ENCODE peak calls at places on chromosomes 4 and X, in eight cellular contexts. T is SJSA1; N is endothelial cell of umbilical vein; P is tibial nerve; S is effector memory CD4-positive, alpha-beta T cell; X is prostate gland; Y is esophagus squamous epithelium; F is tibial artery. V is an unnamed sample.

GRCh38 chr4:151688003-151688784 is 72.6 kb downstream of the GATB start:
- DNase-seq in T (no peak), N (peak), P (no peak), S (no peak), X (no peak), Y (no peak), F (no peak), V (no peak)

GRCh38 chrX:38879631-38880220 is 78.5 kb downstream of the MID1IP1 start:
- DNase-seq in T (no peak), N (no peak), P (no peak), S (no peak), X (peak), Y (no peak), F (no peak), V (peak)

GRCh38 chrX:41561045-41561444 is 113.9 kb downstream of the NYX start:
- DNase-seq in T (peak), N (peak), P (no peak), S (no peak), X (no peak), Y (no peak), F (no peak), V (no peak)

GRCh38 chr4:4433941-4434340 is 47.0 kb downstream of the NSG1 start:
- DNase-seq in T (no peak), N (no peak), P (no peak), S (no peak), X (no peak), Y (no peak), F (no peak), V (peak)

GRCh38 chrX:137051978-137052640 is 18.3 kb upstream of the GPR101 start:
- DNase-seq in T (peak), N (peak), P (no peak), S (peak), X (peak), Y (no peak), F (peak), V (peak)

GRCh38 chr4:171834640-171835039 is 21.4 kb downstream of the GALNTL6 start:
- DNase-seq in T (no peak), N (no peak), P (no peak), S (no peak), X (no peak), Y (no peak), F (no peak), V (no peak)

GRCh38 chr4:1520145-1520661 is 114.0 kb upstream of the NKX1-1 start:
- DNase-seq in T (no peak), N (no peak), P (no peak), S (no peak), X (no peak), Y (no peak), F (no peak), V (no peak)

GRCh38 chr4:5460106-5460801 is 248.1 kb downstream of the EVC2 start:
- DNase-seq in T (peak), N (peak), P (no peak), S (no peak), X (no peak), Y (no peak), F (peak), V (peak)

GRCh38 chr4:40367451-40367850 is 32.3 kb downstream of the CHRNA9 start:
- DNase-seq in T (no peak), N (no peak), P (no peak), S (no peak), X (no peak), Y (no peak), F (no peak), V (no peak)

GRCh38 chrX:48306175-48306574 is 50.3 kb downstream of the SSX3 start:
- DNase-seq in T (no peak), N (no peak), P (no peak), S (no peak), X (no peak), Y (no peak), F (no peak), V (no peak)

GRCh38 chr4:117783716-117784115 is 250.6 kb upstream of the NDST3 start:
- DNase-seq in T (peak), N (peak), P (no peak), S (no peak), X (no peak), Y (no peak), F (no peak), V (no peak)

GRCh38 chr4:125169192-125169591 is 145.6 kb upstream of the FAT4 start:
- DNase-seq in T (no peak), N (no peak), P (no peak), S (no peak), X (no peak), Y (no peak), F (no peak), V (no peak)

GRCh38 chr4:139392797-139393196 is 61.1 kb upstream of the RAB33B start:
- DNase-seq in T (no peak), N (no peak), P (no peak), S (no peak), X (no peak), Y (no peak), F (no peak), V (no peak)

GRCh38 chrX:427812-428725 is 41.4 kb upstream of the PPP2R3B start:
- DNase-seq in T (no peak), N (no peak), P (no peak), S (no peak), X (no peak), Y (no peak), F (no peak), V (no peak)

GRCh38 chr4:26815686-26816085 is 45.0 kb upstream of the STIM2 start:
- DNase-seq in T (no peak), N (no peak), P (no peak), S (no peak), X (no peak), Y (no peak), F (no peak), V (no peak)

GRCh38 chr4:152073738-152074137 is 312.9 kb upstream of the GATB start:
- DNase-seq in T (no peak), N (no peak), P (no peak), S (no peak), X (no peak), Y (no peak), F (no peak), V (peak)

GRCh38 chr4:85741921-85742591 is 267.1 kb downstream of the ARHGAP24 start:
- DNase-seq in T (peak), N (no peak), P (no peak), S (no peak), X (no peak), Y (no peak), F (no peak), V (peak)

GRCh38 chr4:128793859-128794667 is 15.4 kb upstream of the JADE1 start:
- DNase-seq in T (no peak), N (no peak), P (no peak), S (no peak), X (no peak), Y (no peak), F (no peak), V (no peak)

GRCh38 chr4:167020410-167020809 is 213.9 kb downstream of the SPOCK3 start:
- DNase-seq in T (no peak), N (peak), P (no peak), S (no peak), X (no peak), Y (no peak), F (no peak), V (no peak)

GRCh38 chr4:156656911-156657310 is 314.7 kb downstream of the PDGFC start:
- DNase-seq in T (no peak), N (no peak), P (no peak), S (no peak), X (no peak), Y (no peak), F (no peak), V (no peak)

GRCh38 chr4:24774452-24774851 is 20.9 kb upstream of the SOD3 start:
- DNase-seq in T (no peak), N (no peak), P (no peak), S (no peak), X (no peak), Y (no peak), F (no peak), V (no peak)

GRCh38 chrX:154412468-154412867 is 1.1 kb downstream of the TAFAZZIN start:
- DNase-seq in T (no peak), N (no peak), P (no peak), S (no peak), X (no peak), Y (no peak), F (no peak), V (peak)

GRCh38 chrX:42248226-42248625 is 324.9 kb upstream of the CASK start:
- DNase-seq in T (no peak), N (no peak), P (no peak), S (no peak), X (no peak), Y (no peak), F (no peak), V (no peak)

GRCh38 chrX:147494365-147494764 is 417.4 kb upstream of the FMR1 start:
- DNase-seq in T (no peak), N (no peak), P (no peak), S (no peak), X (no peak), Y (no peak), F (no peak), V (no peak)

GRCh38 chr4:151407466-151408379 is 1.3 kb upstream of the FHIP1A start:
- DNase-seq in T (no peak), N (no peak), P (no peak), S (peak), X (peak), Y (peak), F (no peak), V (no peak)

GRCh38 chrX:39850630-39851152 is 247.1 kb downstream of the BCOR start:
- DNase-seq in T (peak), N (no peak), P (no peak), S (no peak), X (no peak), Y (no peak), F (no peak), V (no peak)

GRCh38 chr4:140153419-140153743 is 603 bp downstream of the MAML3 start:
- DNase-seq in T (no peak), N (no peak), P (no peak), S (no peak), X (no peak), Y (no peak), F (no peak), V (no peak)

GRCh38 chrX:20265221-20265725 is 1.4 kb downstream of the RPS6KA3 start:
- DNase-seq in T (peak), N (peak), P (peak), S (peak), X (peak), Y (no peak), F (peak), V (peak)

GRCh38 chrX:103817502-103817901 is 14.6 kb downstream of the RAB9B start:
- DNase-seq in T (no peak), N (peak), P (no peak), S (no peak), X (peak), Y (no peak), F (no peak), V (no peak)

GRCh38 chrX:4373777-4374176 is 660.3 kb upstream of the PRKX start:
- DNase-seq in T (no peak), N (no peak), P (no peak), S (no peak), X (no peak), Y (no peak), F (no peak), V (no peak)

GRCh38 chr4:116702949-116703348 is 382.4 kb downstream of the TRAM1L1 start:
- DNase-seq in T (no peak), N (peak), P (no peak), S (no peak), X (no peak), Y (no peak), F (no peak), V (no peak)

GRCh38 chr4:153933851-153934688 is 145.2 kb upstream of the SFRP2 start:
- DNase-seq in T (no peak), N (no peak), P (no peak), S (no peak), X (no peak), Y (no peak), F (no peak), V (no peak)

GRCh38 chr4:153931804-153932203 is 142.9 kb upstream of the SFRP2 start:
- DNase-seq in T (no peak), N (no peak), P (no peak), S (no peak), X (no peak), Y (no peak), F (no peak), V (no peak)

GRCh38 chr4:153937289-153937688 is 148.4 kb upstream of the SFRP2 start:
- DNase-seq in T (no peak), N (no peak), P (no peak), S (no peak), X (no peak), Y (no peak), F (no peak), V (no peak)

GRCh38 chr4:153936121-153936520 is 147.2 kb upstream of the SFRP2 start:
- DNase-seq in T (no peak), N (no peak), P (no peak), S (no peak), X (no peak), Y (no peak), F (no peak), V (no peak)

GRCh38 chr4:153934689-153935017 is 145.8 kb upstream of the SFRP2 start:
- DNase-seq in T (no peak), N (no peak), P (no peak), S (no peak), X (no peak), Y (no peak), F (no peak), V (no peak)
- H3K4me3 ChIP-seq in T (no peak), N (no peak), P (no peak), S (no peak), X (no peak), Y (no peak), F (no peak), V (no peak)

DNA sequence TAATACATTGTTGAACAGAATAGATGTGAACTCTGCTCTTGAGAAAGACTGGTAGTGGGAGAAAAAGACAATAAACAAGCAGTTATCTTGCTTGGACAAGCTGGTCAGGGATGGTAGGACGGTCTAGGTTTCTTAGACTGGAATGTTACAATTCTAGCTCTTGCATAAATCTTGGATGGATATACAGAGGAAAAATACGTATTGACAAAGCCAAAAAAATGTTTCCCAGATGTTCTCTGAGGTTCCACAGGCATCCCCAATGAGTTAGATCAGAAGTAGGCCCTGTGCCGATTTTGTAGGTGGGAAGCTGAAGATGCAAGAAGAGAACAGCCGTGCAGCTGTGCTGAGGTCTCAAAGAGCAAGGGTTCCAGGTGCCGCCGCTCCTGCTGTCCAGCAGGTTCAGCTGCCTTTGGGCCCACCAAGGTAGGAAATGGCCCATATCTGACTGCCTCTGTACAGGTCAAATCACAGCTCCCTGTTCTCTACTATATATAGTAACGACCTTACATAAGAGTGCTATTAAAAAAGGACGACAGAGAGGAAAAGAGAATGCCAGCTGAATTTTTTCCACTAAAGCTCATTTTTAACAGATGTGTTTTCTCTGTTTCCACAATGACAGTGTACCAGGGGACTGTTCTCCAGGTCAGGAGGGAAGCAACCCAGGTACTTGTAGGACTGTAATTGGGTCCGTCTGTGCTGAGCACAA is 155.7 kb downstream of the CBR4 start:
- DNase-seq in T (no peak), N (no peak), P (no peak), S (no peak), X (no peak), Y (no peak), F (no peak), V (no peak)
- H3K27ac ChIP-seq in T (no peak), N (no peak), P (peak), S (no peak), X (peak), Y (peak), F (peak), V (peak)

GRCh38 chr4:105909699-105910340 is 14.5 kb downstream of the NPNT start:
- DNase-seq in T (no peak), N (no peak), P (no peak), S (no peak), X (no peak), Y (no peak), F (no peak), V (no peak)
- H3K4me3 ChIP-seq in T (no peak), N (no peak), P (no peak), S (no peak), X (no peak), Y (no peak), F (no peak), V (no peak)

GRCh38 chr4:76750716-76751115 is 147.2 kb downstream of the SOWAHB start:
- DNase-seq in T (no peak), N (no peak), P (no peak), S (no peak), X (no peak), Y (no peak), F (no peak), V (no peak)

GRCh38 chr4:76749361-76749760 is 148.6 kb downstream of the SOWAHB start:
- DNase-seq in T (no peak), N (no peak), P (no peak), S (no peak), X (no peak), Y (no peak), F (no peak), V (no peak)

GRCh38 chr4:76748649-76749048 is 149.3 kb downstream of the SOWAHB start:
- DNase-seq in T (no peak), N (peak), P (no peak), S (no peak), X (peak), Y (no peak), F (no peak), V (no peak)

GRCh38 chr4:76745264-76745663 is 152.7 kb downstream of the SOWAHB start:
- DNase-seq in T (no peak), N (no peak), P (no peak), S (no peak), X (no peak), Y (no peak), F (no peak), V (no peak)

DNA sequence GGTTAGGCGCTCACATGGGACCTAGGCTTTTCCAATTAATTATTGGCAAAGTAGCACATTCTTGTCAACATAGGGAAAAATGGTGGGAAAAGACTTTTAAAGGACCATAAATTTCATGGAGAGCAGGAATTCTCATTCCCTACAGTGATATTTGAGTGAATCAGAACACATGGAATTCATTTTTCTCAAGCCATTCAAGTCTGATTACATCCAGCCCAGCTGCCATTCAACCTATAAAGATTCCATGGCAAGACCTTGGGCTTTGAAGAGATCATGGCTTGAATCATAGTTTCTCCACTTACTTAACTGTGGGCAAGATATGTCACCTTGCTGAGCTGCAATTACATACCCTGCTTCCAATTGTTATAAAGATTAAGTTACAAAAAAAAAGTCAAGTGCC is 150.3 kb downstream of the SOWAHB start:
- DNase-seq in T (no peak), N (no peak), P (no peak), S (no peak), X (no peak), Y (no peak), F (no peak), V (no peak)
- H3K27ac ChIP-seq in T (no peak), N (no peak), P (no peak), S (no peak), X (no peak), Y (no peak), F (peak), V (no peak)